ENCODE peak calls at places on chromosomes 6 and 20, in four cellular contexts. D is heart left ventricle, S is A549, V is bronchial epithelial cell. F is an unnamed sample.
A peak's percentile ranks its signal among the peaks of the same experiment; 100 is the strongest.

GRCh38 chr6:26155066-26155925 is 68.1 kb downstream of the HFE start:
- DNase-seq in D (peak; percentile 61), S (peak; percentile 18), V (peak; percentile 27), F (no peak)

GRCh38 chr6:2103644-2104523 is 141.5 kb downstream of the GMDS start:
- DNase-seq in D (no peak), S (peak; percentile 33), V (peak; percentile 67), F (peak; percentile 54)

GRCh38 chr6:32075781-32076494 is 33.2 kb downstream of the TNXB start:
- DNase-seq in D (no peak), S (no peak), V (no peak), F (no peak)

GRCh38 chr6:139587469-139587868 is 213.0 kb upstream of the CITED2 start:
- DNase-seq in D (no peak), S (no peak), V (peak; percentile 21), F (no peak)

GRCh38 chr20:50111120-50111828 is 1.7 kb downstream of the UBE2V1 start:
- DNase-seq in D (no peak), S (no peak), V (peak; percentile 79), F (no peak)

GRCh38 chr6:46243754-46244153 is 73.0 kb upstream of the ENPP5 start:
- DNase-seq in D (peak; percentile 39), S (no peak), V (no peak), F (peak; percentile 14)

GRCh38 chr6:109187399-109188114 is 92.2 kb downstream of the CEP57L1 start:
- DNase-seq in D (peak; percentile 34), S (peak; percentile 7), V (peak; percentile 48), F (no peak)

GRCh38 chr6:110329729-110330436 is 28.3 kb downstream of the METTL24 start:
- DNase-seq in D (no peak), S (no peak), V (no peak), F (no peak)

GRCh38 chr6:138455746-138456392 is 43.4 kb downstream of the NHSL1 start:
- DNase-seq in D (no peak), S (no peak), V (peak; percentile 99), F (no peak)

GRCh38 chr6:137819740-137820139 is 47.3 kb upstream of the TNFAIP3 start:
- DNase-seq in D (no peak), S (no peak), V (no peak), F (no peak)

GRCh38 chr6:52328303-52328662 is 33.7 kb upstream of the PAQR8 start:
- DNase-seq in D (no peak), S (no peak), V (no peak), F (no peak)

GRCh38 chr6:52326540-52327364 is 35.2 kb upstream of the PAQR8 start:
- DNase-seq in D (no peak), S (no peak), V (no peak), F (no peak)

GRCh38 chr6:52324239-52324638 is 37.7 kb upstream of the PAQR8 start:
- DNase-seq in D (no peak), S (no peak), V (no peak), F (no peak)

GRCh38 chr6:52328721-52329120 is 33.2 kb upstream of the PAQR8 start:
- DNase-seq in D (no peak), S (no peak), V (no peak), F (no peak)

GRCh38 chr6:52325695-52326471 is 36.1 kb upstream of the PAQR8 start:
- DNase-seq in D (no peak), S (no peak), V (no peak), F (no peak)
- H3K4me3 ChIP-seq in D (no peak overlapping the region), S (no peak overlapping the region), V (no peak overlapping the region), F (no peak overlapping the region)

GRCh38 chr6:152129606-152130249 is 322.2 kb downstream of the ESR1 start:
- DNase-seq in D (no peak), S (no peak), V (no peak), F (no peak)
- H3K4me3 ChIP-seq in D (peak overlapping the region; percentile 1), S (no peak overlapping the region), V (no peak overlapping the region), F (no peak overlapping the region)

GRCh38 chr20:5080384-5080877 is 39.3 kb downstream of the PCNA start:
- DNase-seq in D (peak; percentile 74), S (no peak), V (no peak), F (no peak)
- H3K4me3 ChIP-seq in D (no peak overlapping the region), S (no peak overlapping the region), V (no peak overlapping the region), F (no peak overlapping the region)

GRCh38 chr20:58690351-58690750 is 2.2 kb upstream of the NPEPL1 start:
- DNase-seq in D (no peak), S (no peak), V (no peak), F (peak; percentile 67)
- H3K4me3 ChIP-seq in D (no peak overlapping the region), S (no peak overlapping the region), V (no peak overlapping the region), F (no peak overlapping the region)

GRCh38 chr20:31712564-31713311 is 9.9 kb downstream of the BCL2L1 start:
- DNase-seq in D (peak; percentile 93), S (peak; percentile 80), V (peak; percentile 81), F (peak; percentile 94)
- H3K4me3 ChIP-seq in D (no peak overlapping the region), S (peak overlapping the region; percentile 13), V (no peak overlapping the region), F (peak overlapping the region; percentile 28)

F was measured in LNCaP clone FGC.